ENCODE peak calls at places on chromosomes 3 and 15, in nine cellular contexts. C is AG04450, I is AG10803, P is NB4, T is heart left ventricle, X is progenitor cell of endocrine pancreas, R is astrocyte of the cerebellum, E is Caco-2, A is lower lobe of right lung. F is an unnamed sample.

GRCh38 chr15:74770211-74770892 is 11.5 kb upstream of the CSK start:
- DNase-seq in C (no peak), I (no peak), P (no peak), T (no peak), X (no peak), R (no peak), E (no peak), A (no peak), F (no peak)

GRCh38 chr15:100565591-100565990 is 36.4 kb downstream of the LINS1 start:
- DNase-seq in C (no peak), I (peak), P (peak), T (no peak), X (no peak), R (no peak), E (no peak), A (no peak), F (no peak)

GRCh38 chr3:107450254-107450653 is 72.5 kb upstream of the BBX start:
- DNase-seq in C (no peak), I (peak), P (no peak), T (no peak), X (no peak), R (no peak), E (no peak), A (no peak), F (no peak)

GRCh38 chr3:10875914-10876313 is 59.9 kb downstream of the SLC6A11 start:
- DNase-seq in C (no peak), I (no peak), P (peak), T (no peak), X (no peak), R (no peak), E (no peak), A (no peak), F (no peak)

GRCh38 chr3:59876533-59877062 is 826.8 kb upstream of the CFAP20DC start:
- DNase-seq in C (no peak), I (no peak), P (no peak), T (no peak), X (no peak), R (no peak), E (no peak), A (no peak), F (no peak)

GRCh38 chr3:197426161-197426566 is 127.8 kb upstream of the DLG1 start:
- DNase-seq in C (no peak), I (peak), P (no peak), T (no peak), X (no peak), R (peak), E (no peak), A (no peak), F (no peak)

GRCh38 chr3:50165388-50166308 is 10.5 kb downstream of the SEMA3F start:
- DNase-seq in C (no peak), I (peak), P (no peak), T (no peak), X (no peak), R (peak), E (no peak), A (no peak), F (peak)

GRCh38 chr15:98614681-98615080 is 33.7 kb upstream of the IGF1R start:
- DNase-seq in C (no peak), I (no peak), P (no peak), T (no peak), X (no peak), R (no peak), E (no peak), A (no peak), F (no peak)

GRCh38 chr15:35519536-35520149 is 26.3 kb downstream of the DPH6 start:
- DNase-seq in C (peak), I (peak), P (peak), T (no peak), X (no peak), R (peak), E (peak), A (no peak), F (peak)

GRCh38 chr3:197847866-197848401 is 56.9 kb downstream of the LRCH3 start:
- DNase-seq in C (no peak), I (peak), P (peak), T (no peak), X (no peak), R (no peak), E (no peak), A (no peak), F (no peak)

GRCh38 chr3:52095990-52096775 is 39.8 kb upstream of the DUSP7 start:
- DNase-seq in C (no peak), I (no peak), P (no peak), T (peak), X (no peak), R (no peak), E (no peak), A (peak), F (no peak)

GRCh38 chr3:46929324-46929723 is 47.2 kb downstream of the CCDC12 start:
- DNase-seq in C (no peak), I (no peak), P (peak), T (peak), X (no peak), R (no peak), E (no peak), A (peak), F (no peak)

GRCh38 chr15:84638103-84638502 is 16.0 kb downstream of the WDR73 start:
- DNase-seq in C (no peak), I (peak), P (peak), T (no peak), X (no peak), R (no peak), E (peak), A (no peak), F (no peak)

GRCh38 chr15:58260911-58261267 is 122.7 kb downstream of the AQP9 start:
- DNase-seq in C (no peak), I (peak), P (no peak), T (peak), X (no peak), R (no peak), E (no peak), A (no peak), F (no peak)

GRCh38 chr15:41585140-41586047 is 26.4 kb downstream of the TYRO3 start:
- DNase-seq in C (no peak), I (peak), P (peak), T (peak), X (peak), R (no peak), E (peak), A (peak), F (peak)

GRCh38 chr3:121651684-121652083 is 9.0 kb downstream of the HCLS1 start:
- DNase-seq in C (no peak), I (no peak), P (no peak), T (no peak), X (no peak), R (no peak), E (no peak), A (no peak), F (no peak)

GRCh38 chr3:159830523-159831151 is 158.0 kb upstream of the IL12A start:
- DNase-seq in C (no peak), I (peak), P (peak), T (no peak), X (no peak), R (no peak), E (no peak), A (no peak), F (no peak)

GRCh38 chr3:20185364-20185732 is 658 bp downstream of the SGO1 start:
- DNase-seq in C (no peak), I (peak), P (no peak), T (no peak), X (no peak), R (no peak), E (peak), A (no peak), F (peak)

GRCh38 chr3:52109556-52110380 is 44.5 kb downstream of the POC1A start:
- DNase-seq in C (no peak), I (no peak), P (no peak), T (no peak), X (no peak), R (no peak), E (no peak), A (peak), F (no peak)

GRCh38 chr3:190697901-190698300 is 164.6 kb downstream of the GMNC start:
- DNase-seq in C (no peak), I (peak), P (no peak), T (no peak), X (no peak), R (peak), E (no peak), A (no peak), F (no peak)

GRCh38 chr3:190697502-190697830 is 165.0 kb downstream of the GMNC start:
- DNase-seq in C (no peak), I (no peak), P (no peak), T (no peak), X (no peak), R (no peak), E (no peak), A (no peak), F (no peak)

GRCh38 chr3:190695994-190696393 is 166.5 kb downstream of the GMNC start:
- DNase-seq in C (no peak), I (no peak), P (no peak), T (no peak), X (no peak), R (no peak), E (no peak), A (no peak), F (no peak)

GRCh38 chr3:190695225-190695624 is 167.3 kb downstream of the GMNC start:
- DNase-seq in C (no peak), I (no peak), P (no peak), T (no peak), X (no peak), R (no peak), E (no peak), A (no peak), F (no peak)

GRCh38 chr3:190696777-190697501 is 165.6 kb downstream of the GMNC start:
- DNase-seq in C (no peak), I (peak), P (peak), T (no peak), X (no peak), R (no peak), E (peak), A (no peak), F (peak)
- TF ChIP-seq CTCF in C (peak), I (peak), P (peak), T (peak), X (peak), R (peak), E (peak), A (peak), F (peak)

GRCh38 chr3:74631771-74632170 is 17.3 kb upstream of the CNTN3 start:
- DNase-seq in C (no peak), I (peak), P (no peak), T (no peak), X (no peak), R (no peak), E (no peak), A (no peak), F (no peak)

GRCh38 chr3:74631341-74631740 is 16.9 kb upstream of the CNTN3 start:
- DNase-seq in C (no peak), I (peak), P (no peak), T (no peak), X (no peak), R (no peak), E (no peak), A (no peak), F (no peak)

GRCh38 chr3:74633021-74633420 is 18.6 kb upstream of the CNTN3 start:
- DNase-seq in C (no peak), I (peak), P (no peak), T (no peak), X (no peak), R (no peak), E (no peak), A (no peak), F (no peak)

GRCh38 chr3:74630602-74631001 is 16.1 kb upstream of the CNTN3 start:
- DNase-seq in C (no peak), I (peak), P (no peak), T (no peak), X (no peak), R (peak), E (no peak), A (no peak), F (no peak)
- TF ChIP-seq CTCF in C (peak), I (peak), P (no peak), T (no peak), X (peak), R (no peak), E (no peak), A (no peak), F (peak)

DNA sequence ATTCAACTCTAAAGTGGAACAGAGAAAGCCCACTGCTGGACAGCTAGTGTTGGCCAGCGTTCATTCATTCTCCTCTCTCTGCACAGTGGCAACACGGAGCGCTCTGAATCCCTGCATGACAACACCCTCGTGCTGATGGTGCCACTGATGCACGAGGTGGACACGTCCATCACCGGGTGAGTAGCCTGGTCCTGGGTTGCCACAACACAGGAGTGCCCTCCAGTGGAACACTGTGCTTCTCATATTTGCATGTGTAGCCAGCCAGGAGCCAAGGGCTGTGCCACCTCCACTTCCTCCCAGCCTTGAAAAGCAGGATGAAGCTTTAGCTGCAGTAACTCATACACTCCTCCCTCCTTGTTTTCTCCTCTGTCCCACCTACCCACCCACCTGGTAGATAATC is 120.0 kb upstream of the CTDSPL start:
- DNase-seq in C (no peak), I (no peak), P (peak), T (peak), X (no peak), R (no peak), E (peak), A (peak), F (peak)
- TF ChIP-seq CTCF in C (no peak), I (peak), P (peak), T (no peak), X (no peak), R (peak), E (no peak), A (peak), F (no peak)

GRCh38 chr3:142858043-142858442 is 30.8 kb downstream of the PCOLCE2 start:
- DNase-seq in C (no peak), I (no peak), P (no peak), T (no peak), X (no peak), R (no peak), E (no peak), A (no peak), F (no peak)

GRCh38 chr3:142852009-142852408 is 36.9 kb downstream of the PCOLCE2 start:
- DNase-seq in C (no peak), I (peak), P (peak), T (no peak), X (no peak), R (no peak), E (no peak), A (no peak), F (no peak)

GRCh38 chr3:142861926-142862325 is 27.0 kb downstream of the PCOLCE2 start:
- DNase-seq in C (no peak), I (no peak), P (no peak), T (no peak), X (no peak), R (no peak), E (no peak), A (no peak), F (no peak)

GRCh38 chr3:142853270-142854163 is 35.4 kb downstream of the PCOLCE2 start:
- DNase-seq in C (no peak), I (peak), P (no peak), T (peak), X (no peak), R (no peak), E (no peak), A (no peak), F (no peak)

DNA sequence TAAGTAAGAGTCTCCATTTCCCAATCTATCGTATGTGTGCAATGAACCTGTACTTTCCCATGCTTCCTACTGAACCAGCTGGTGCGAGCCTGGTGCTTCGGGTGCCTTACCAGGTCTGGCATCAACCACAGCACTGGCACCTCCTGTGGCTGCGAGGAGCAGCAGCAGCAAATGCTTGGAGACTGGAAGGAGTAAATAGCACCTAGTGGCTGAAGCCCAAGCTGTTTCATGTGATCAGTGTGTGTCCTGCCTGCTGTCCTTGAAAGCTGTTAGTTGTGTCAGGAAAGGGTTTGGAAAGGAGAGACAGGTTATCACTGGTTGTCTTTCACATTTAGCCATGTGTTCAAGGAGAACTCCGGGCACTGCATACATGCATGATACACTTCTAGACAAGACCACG is 31.8 kb downstream of the PCOLCE2 start:
- DNase-seq in C (no peak), I (no peak), P (peak), T (peak), X (no peak), R (no peak), E (peak), A (no peak), F (peak)
- TF ChIP-seq CTCF in C (no peak), I (no peak), P (no peak), T (peak), X (peak), R (peak), E (no peak), A (no peak), F (peak)

DNA sequence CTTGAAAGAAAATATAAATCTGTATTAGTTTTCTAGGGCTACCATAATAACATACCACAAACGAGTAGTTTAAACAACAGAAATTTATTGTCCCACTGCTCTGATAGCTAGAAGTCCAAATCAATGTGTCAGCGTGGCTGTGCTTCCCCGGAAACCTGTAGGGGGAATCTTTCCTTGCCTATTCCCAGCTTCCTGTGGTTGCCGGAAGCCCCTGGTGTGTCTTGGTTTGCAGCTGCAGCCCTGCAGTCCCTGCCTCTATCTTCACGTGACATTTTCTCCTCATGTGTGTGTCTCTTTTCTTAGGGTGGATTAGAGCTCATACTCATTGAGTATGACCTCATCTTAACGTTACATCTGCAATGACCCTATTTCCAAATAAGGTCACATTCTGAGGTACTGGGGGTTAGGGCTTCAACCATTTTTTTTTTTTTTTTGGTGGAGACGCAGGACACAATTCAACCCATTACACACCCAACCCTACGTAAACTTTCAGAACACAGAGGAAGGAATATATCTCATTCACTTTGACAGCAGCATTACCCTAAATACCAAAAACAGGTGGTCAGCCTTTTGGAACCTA is 88.8 kb downstream of the RYK start:
- DNase-seq in C (no peak), I (no peak), P (no peak), T (no peak), X (no peak), R (no peak), E (peak), A (no peak), F (peak)
- TF ChIP-seq CTCF in C (no peak), I (no peak), P (no peak), T (no peak), X (peak), R (no peak), E (no peak), A (no peak), F (no peak)

GRCh38 chr15:49887604-49888340 is 231.3 kb downstream of the ATP8B4 start:
- DNase-seq in C (no peak), I (peak), P (no peak), T (no peak), X (no peak), R (no peak), E (no peak), A (no peak), F (no peak)

GRCh38 chr15:49888727-49889126 is 230.3 kb downstream of the ATP8B4 start:
- DNase-seq in C (no peak), I (peak), P (no peak), T (no peak), X (no peak), R (no peak), E (no peak), A (no peak), F (no peak)

GRCh38 chr15:49890689-49891088 is 228.3 kb downstream of the ATP8B4 start:
- DNase-seq in C (no peak), I (no peak), P (no peak), T (no peak), X (no peak), R (no peak), E (no peak), A (no peak), F (no peak)

GRCh38 chr15:49889525-49889924 is 229.5 kb downstream of the ATP8B4 start:
- DNase-seq in C (no peak), I (no peak), P (no peak), T (no peak), X (no peak), R (no peak), E (no peak), A (no peak), F (no peak)

GRCh38 chr15:49888341-49888693 is 230.7 kb downstream of the ATP8B4 start:
- DNase-seq in C (no peak), I (peak), P (no peak), T (no peak), X (no peak), R (no peak), E (no peak), A (no peak), F (no peak)
- TF ChIP-seq CTCF in C (no peak), I (no peak), P (no peak), T (no peak), X (no peak), R (no peak), E (no peak), A (no peak), F (no peak)